ENCODE peak calls at places on chromosomes 2 and 18, in six cellular contexts. One of them, this sample, is unnamed.

GRCh38 chr18:38575648-38576047 is 1010.0 kb upstream of the CELF4 start:
- DNase-seq in PC-9: no peak
- DNase-seq in GM23338: no peak
- DNase-seq in fibroblast of lung: no peak
- DNase-seq in keratinocyte: no peak
- DNase-seq in astrocyte: no peak
- DNase-seq in this sample: peak

GRCh38 chr2:23566236-23567142 is 181.5 kb downstream of the KLHL29 start:
- DNase-seq in PC-9: no peak
- DNase-seq in GM23338: peak
- DNase-seq in fibroblast of lung: no peak
- DNase-seq in keratinocyte: no peak
- DNase-seq in astrocyte: no peak
- DNase-seq in this sample: peak

GRCh38 chr2:11348209-11348749 is 3.8 kb upstream of the ROCK2 start:
- DNase-seq in PC-9: no peak
- DNase-seq in GM23338: no peak
- DNase-seq in fibroblast of lung: no peak
- DNase-seq in keratinocyte: no peak
- DNase-seq in astrocyte: no peak
- DNase-seq in this sample: no peak

GRCh38 chr2:226078656-226079055 is 679.1 kb downstream of the NYAP2 start:
- DNase-seq in PC-9: no peak
- DNase-seq in GM23338: no peak
- DNase-seq in fibroblast of lung: peak
- DNase-seq in keratinocyte: no peak
- DNase-seq in astrocyte: no peak
- DNase-seq in this sample: no peak

GRCh38 chr18:65610939-65611338 is 139.9 kb upstream of the CDH7 start:
- DNase-seq in PC-9: no peak
- DNase-seq in GM23338: peak
- DNase-seq in fibroblast of lung: no peak
- DNase-seq in keratinocyte: no peak
- DNase-seq in astrocyte: no peak
- DNase-seq in this sample: no peak

GRCh38 chr2:197378494-197378972 is 56.3 kb downstream of the SF3B1 start:
- DNase-seq in PC-9: no peak
- DNase-seq in GM23338: peak
- DNase-seq in fibroblast of lung: peak
- DNase-seq in keratinocyte: no peak
- DNase-seq in astrocyte: peak
- DNase-seq in this sample: peak

GRCh38 chr2:229133155-229133772 is 137.8 kb downstream of the PID1 start:
- DNase-seq in PC-9: no peak
- DNase-seq in GM23338: peak
- DNase-seq in fibroblast of lung: peak
- DNase-seq in keratinocyte: peak
- DNase-seq in astrocyte: peak
- DNase-seq in this sample: no peak

GRCh38 chr18:76519156-76519549 is 24.1 kb upstream of the ZNF516 start:
- DNase-seq in PC-9: no peak
- DNase-seq in GM23338: peak
- DNase-seq in fibroblast of lung: peak
- DNase-seq in keratinocyte: no peak
- DNase-seq in astrocyte: no peak
- DNase-seq in this sample: no peak

GRCh38 chr2:20291106-20291564 is 59.5 kb downstream of the PUM2 start:
- DNase-seq in PC-9: peak
- DNase-seq in GM23338: peak
- DNase-seq in fibroblast of lung: peak
- DNase-seq in keratinocyte: peak
- DNase-seq in astrocyte: peak
- DNase-seq in this sample: peak

GRCh38 chr2:9945596-9945995 is 5.9 kb upstream of the GRHL1 start:
- DNase-seq in PC-9: peak
- DNase-seq in GM23338: no peak
- DNase-seq in fibroblast of lung: no peak
- DNase-seq in keratinocyte: no peak
- DNase-seq in astrocyte: no peak
- DNase-seq in this sample: no peak

GRCh38 chr18:47150824-47151366 is 595 bp upstream of the HDHD2 start:
- DNase-seq in PC-9: no peak
- DNase-seq in GM23338: peak
- DNase-seq in fibroblast of lung: no peak
- DNase-seq in keratinocyte: no peak
- DNase-seq in astrocyte: no peak
- DNase-seq in this sample: no peak

GRCh38 chr2:208090420-208090819 is 33.9 kb downstream of the CRYGD start:
- DNase-seq in PC-9: no peak
- DNase-seq in GM23338: no peak
- DNase-seq in fibroblast of lung: no peak
- DNase-seq in keratinocyte: no peak
- DNase-seq in astrocyte: no peak
- DNase-seq in this sample: no peak

GRCh38 chr2:17076535-17076934 is 410.9 kb upstream of the CYRIA start:
- DNase-seq in PC-9: no peak
- DNase-seq in GM23338: no peak
- DNase-seq in fibroblast of lung: no peak
- DNase-seq in keratinocyte: no peak
- DNase-seq in astrocyte: no peak
- DNase-seq in this sample: no peak

GRCh38 chr18:2171840-2172625 is 399.3 kb downstream of the METTL4 start:
- DNase-seq in PC-9: peak
- DNase-seq in GM23338: no peak
- DNase-seq in fibroblast of lung: no peak
- DNase-seq in keratinocyte: no peak
- DNase-seq in astrocyte: no peak
- DNase-seq in this sample: no peak

GRCh38 chr2:179550214-179550613 is 285.6 kb upstream of the SESTD1 start:
- DNase-seq in PC-9: no peak
- DNase-seq in GM23338: peak
- DNase-seq in fibroblast of lung: no peak
- DNase-seq in keratinocyte: no peak
- DNase-seq in astrocyte: no peak
- DNase-seq in this sample: no peak

GRCh38 chr2:42238644-42239288 is 69.6 kb downstream of the EML4 start:
- DNase-seq in PC-9: peak
- DNase-seq in GM23338: peak
- DNase-seq in fibroblast of lung: no peak
- DNase-seq in keratinocyte: no peak
- DNase-seq in astrocyte: no peak
- DNase-seq in this sample: peak

GRCh38 chr2:3282056-3282998 is 95.3 kb downstream of the EIPR1 start:
- DNase-seq in PC-9: no peak
- DNase-seq in GM23338: no peak
- DNase-seq in fibroblast of lung: peak
- DNase-seq in keratinocyte: no peak
- DNase-seq in astrocyte: peak
- DNase-seq in this sample: no peak
- H3K27ac ChIP-seq in PC-9: no peak
- H3K27ac ChIP-seq in GM23338: no peak
- H3K27ac ChIP-seq in fibroblast of lung: no peak
- H3K27ac ChIP-seq in keratinocyte: no peak
- H3K27ac ChIP-seq in astrocyte: no peak
- H3K27ac ChIP-seq in this sample: no peak

DNA sequence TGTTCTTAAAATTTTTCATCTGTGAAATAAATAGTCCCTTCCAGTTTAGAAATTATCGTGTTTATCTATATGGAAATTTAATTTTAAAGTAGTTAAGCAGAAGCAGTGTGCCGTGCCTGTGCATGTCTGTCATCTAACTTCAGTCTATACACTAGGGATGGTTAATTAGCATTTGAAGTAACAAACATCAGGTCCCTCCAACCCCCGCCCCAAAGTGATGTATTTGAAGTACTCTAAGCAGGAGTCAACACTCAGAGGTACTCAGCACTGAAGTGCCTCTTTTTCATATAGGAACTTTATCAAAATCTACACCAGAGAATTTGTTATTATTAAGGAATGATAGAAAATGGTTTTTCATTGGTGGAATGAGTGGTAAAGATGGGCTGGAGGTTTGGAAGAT is 33.0 kb downstream of the LANCL1 start:
- DNase-seq in PC-9: no peak
- DNase-seq in GM23338: peak
- DNase-seq in fibroblast of lung: no peak
- DNase-seq in keratinocyte: no peak
- DNase-seq in astrocyte: no peak
- DNase-seq in this sample: no peak
- H2AFZ ChIP-seq in PC-9: no peak
- H2AFZ ChIP-seq in GM23338: no peak
- H2AFZ ChIP-seq in fibroblast of lung: no peak
- H2AFZ ChIP-seq in keratinocyte: no peak
- H2AFZ ChIP-seq in astrocyte: no peak
- H2AFZ ChIP-seq in this sample: no peak

GRCh38 chr2:108414256-108414876 is 34.6 kb upstream of the GCC2 start:
- DNase-seq in PC-9: no peak
- DNase-seq in GM23338: no peak
- DNase-seq in fibroblast of lung: no peak
- DNase-seq in keratinocyte: no peak
- DNase-seq in astrocyte: no peak
- DNase-seq in this sample: no peak

GRCh38 chr2:108414945-108415344 is 34.1 kb upstream of the GCC2 start:
- DNase-seq in PC-9: no peak
- DNase-seq in GM23338: no peak
- DNase-seq in fibroblast of lung: no peak
- DNase-seq in keratinocyte: no peak
- DNase-seq in astrocyte: no peak
- DNase-seq in this sample: no peak

GRCh38 chr2:108417254-108417653 is 31.8 kb upstream of the GCC2 start:
- DNase-seq in PC-9: no peak
- DNase-seq in GM23338: peak
- DNase-seq in fibroblast of lung: no peak
- DNase-seq in keratinocyte: no peak
- DNase-seq in astrocyte: no peak
- DNase-seq in this sample: no peak

GRCh38 chr2:108423067-108423466 is 25.9 kb upstream of the GCC2 start:
- DNase-seq in PC-9: no peak
- DNase-seq in GM23338: no peak
- DNase-seq in fibroblast of lung: no peak
- DNase-seq in keratinocyte: no peak
- DNase-seq in astrocyte: no peak
- DNase-seq in this sample: no peak

DNA sequence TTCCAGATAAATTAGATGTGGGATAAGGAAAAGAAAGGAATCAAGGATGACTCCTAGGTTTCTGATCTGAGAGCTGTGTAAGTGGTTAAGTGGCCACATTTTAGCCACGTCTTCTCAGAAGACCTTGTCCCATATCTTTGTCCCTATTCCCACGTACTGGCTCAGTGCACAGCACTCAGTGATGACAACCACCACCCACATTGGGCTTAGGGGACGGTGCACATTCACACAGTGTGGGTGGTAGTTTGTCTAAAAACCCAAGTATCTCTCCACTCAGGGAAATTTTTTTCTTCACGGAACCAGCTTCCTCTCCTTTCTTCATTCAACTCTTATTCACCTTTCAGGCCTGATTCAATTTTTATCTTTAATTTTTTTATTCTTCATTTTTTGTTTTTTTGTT is 30.6 kb upstream of the GCC2 start:
- DNase-seq in PC-9: no peak
- DNase-seq in GM23338: no peak
- DNase-seq in fibroblast of lung: no peak
- DNase-seq in keratinocyte: no peak
- DNase-seq in astrocyte: no peak
- DNase-seq in this sample: no peak
- TF ChIP-seq EZH2 in PC-9: no peak
- TF ChIP-seq EZH2 in GM23338: no peak
- TF ChIP-seq EZH2 in fibroblast of lung: no peak
- TF ChIP-seq EZH2 in keratinocyte: no peak
- TF ChIP-seq EZH2 in astrocyte: no peak
- TF ChIP-seq EZH2 in this sample: no peak

GRCh38 chr18:58831610-58832009 is 33.1 kb upstream of the ZNF532 start:
- DNase-seq in PC-9: no peak
- DNase-seq in GM23338: no peak
- DNase-seq in fibroblast of lung: peak
- DNase-seq in keratinocyte: no peak
- DNase-seq in astrocyte: peak
- DNase-seq in this sample: no peak

GRCh38 chr18:58827886-58828285 is 36.8 kb upstream of the ZNF532 start:
- DNase-seq in PC-9: no peak
- DNase-seq in GM23338: no peak
- DNase-seq in fibroblast of lung: no peak
- DNase-seq in keratinocyte: no peak
- DNase-seq in astrocyte: no peak
- DNase-seq in this sample: no peak

GRCh38 chr18:58828399-58829121 is 36.1 kb upstream of the ZNF532 start:
- DNase-seq in PC-9: no peak
- DNase-seq in GM23338: no peak
- DNase-seq in fibroblast of lung: peak
- DNase-seq in keratinocyte: no peak
- DNase-seq in astrocyte: peak
- DNase-seq in this sample: no peak

GRCh38 chr18:58827425-58827824 is 37.3 kb upstream of the ZNF532 start:
- DNase-seq in PC-9: no peak
- DNase-seq in GM23338: no peak
- DNase-seq in fibroblast of lung: no peak
- DNase-seq in keratinocyte: no peak
- DNase-seq in astrocyte: no peak
- DNase-seq in this sample: no peak

DNA sequence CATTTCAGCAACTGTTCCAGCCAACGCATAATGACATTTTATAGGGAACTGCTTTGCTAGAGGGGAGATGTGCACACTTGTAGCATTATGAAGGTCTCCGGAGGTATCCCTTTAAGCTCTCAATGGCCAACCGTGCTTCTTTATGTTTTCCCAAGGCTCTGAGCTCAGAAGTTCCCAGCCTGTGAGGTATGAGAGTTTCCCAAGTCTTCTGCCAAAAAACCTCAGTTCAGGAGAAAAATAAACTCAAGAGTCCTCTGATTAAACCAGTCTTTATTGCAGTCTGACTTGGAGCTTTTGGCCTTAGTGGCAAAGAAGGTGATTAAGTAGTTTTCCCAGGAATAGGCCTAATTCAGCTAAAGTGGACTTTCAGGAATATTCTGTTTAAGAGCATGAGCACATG is 35.4 kb upstream of the ZNF532 start:
- DNase-seq in PC-9: no peak
- DNase-seq in GM23338: no peak
- DNase-seq in fibroblast of lung: peak
- DNase-seq in keratinocyte: no peak
- DNase-seq in astrocyte: peak
- DNase-seq in this sample: no peak
- H3K27ac ChIP-seq in PC-9: no peak
- H3K27ac ChIP-seq in GM23338: no peak
- H3K27ac ChIP-seq in fibroblast of lung: no peak
- H3K27ac ChIP-seq in keratinocyte: no peak
- H3K27ac ChIP-seq in astrocyte: no peak
- H3K27ac ChIP-seq in this sample: no peak

This sample was measured in DND-41.